ENCODE peak calls at places on chromosomes 3 and 15, in four cellular contexts. P is NCI-H2029, B is GM12891, F is WTC11. D is an unnamed sample.

GRCh38 chr3:174097686-174098085 is 700.1 kb downstream of the NLGN1 start:
- DNase-seq in P (no peak), B (no peak), F (no peak), D (no peak)

GRCh38 chr15:42053010-42053409 is 32.2 kb upstream of the PLA2G4E start:
- DNase-seq in P (no peak), B (no peak), F (no peak), D (no peak)

GRCh38 chr15:79218588-79219200 is 63.8 kb upstream of the ANKRD34C start:
- DNase-seq in P (no peak), B (no peak), F (no peak), D (no peak)

GRCh38 chr3:117045143-117045542 is 335.6 kb downstream of the TUSC7 start:
- DNase-seq in P (no peak), B (no peak), F (peak; percentile 67), D (no peak)

GRCh38 chr3:33057320-33058298 is 39.3 kb downstream of the GLB1 start:
- DNase-seq in P (no peak), B (no peak), F (no peak), D (no peak)

GRCh38 chr3:133328373-133328772 is 71.5 kb upstream of the BFSP2 start:
- DNase-seq in P (no peak), B (no peak), F (no peak), D (no peak)

GRCh38 chr3:8658326-8659212 is 14.0 kb upstream of the SSUH2 start:
- DNase-seq in P (peak; percentile 42), B (no peak), F (no peak), D (no peak)

GRCh38 chr15:82138306-82138705 is 92.5 kb upstream of the MEX3B start:
- DNase-seq in P (no peak), B (no peak), F (no peak), D (no peak)

GRCh38 chr3:27319847-27320526 is 49.2 kb downstream of the NEK10 start:
- DNase-seq in P (no peak), B (no peak), F (no peak), D (no peak)

GRCh38 chr3:147630921-147631320 is 221.8 kb downstream of the ZIC1 start:
- DNase-seq in P (no peak), B (no peak), F (no peak), D (no peak)

GRCh38 chr15:58267026-58267425 is 128.8 kb downstream of the AQP9 start:
- DNase-seq in P (no peak), B (no peak), F (no peak), D (no peak)

GRCh38 chr15:65363766-65364165 is 14.0 kb downstream of the IGDCC3 start:
- DNase-seq in P (no peak), B (no peak), F (no peak), D (no peak)

GRCh38 chr15:92601940-92602593 is 53.5 kb downstream of the FAM174B start:
- DNase-seq in P (no peak), B (no peak), F (no peak), D (no peak)

GRCh38 chr3:11060500-11061251 is 68.1 kb downstream of the SLC6A1 start:
- DNase-seq in P (peak; percentile 58), B (peak; percentile 63), F (peak; percentile 80), D (peak; percentile 74)

GRCh38 chr15:84961707-84962106 is 19.9 kb upstream of the PDE8A start:
- DNase-seq in P (no peak), B (no peak), F (no peak), D (no peak)

GRCh38 chr3:55726501-55726775 is 239.3 kb upstream of the WNT5A start:
- DNase-seq in P (no peak), B (no peak), F (no peak), D (no peak)

GRCh38 chr3:173730391-173730790 is 332.8 kb downstream of the NLGN1 start:
- DNase-seq in P (no peak), B (no peak), F (no peak), D (no peak)

GRCh38 chr3:105781871-105782270 is 86.9 kb downstream of the CBLB start:
- DNase-seq in P (no peak), B (no peak), F (no peak), D (no peak)

GRCh38 chr15:56205061-56205876 is 38.4 kb downstream of the RFX7 start:
- DNase-seq in P (no peak), B (no peak), F (no peak), D (no peak)

GRCh38 chr3:29642393-29643033 is 361.6 kb downstream of the RBMS3 start:
- DNase-seq in P (no peak), B (no peak), F (no peak), D (no peak)

GRCh38 chr15:98649996-98650870 is 1.9 kb downstream of the IGF1R start:
- DNase-seq in P (no peak), B (no peak), F (no peak), D (peak; percentile 24)

GRCh38 chr15:63506537-63507035 is 2.2 kb downstream of the USP3 start:
- DNase-seq in P (no peak), B (no peak), F (no peak), D (no peak)

GRCh38 chr3:13234155-13234505 is 160.9 kb upstream of the IQSEC1 start:
- DNase-seq in P (no peak), B (no peak), F (no peak), D (no peak)